ENCODE peak calls at places on chromosomes 16 and 17, in ten cellular contexts. Y, A, L, T, F, Q, N, O, I and Z are unnamed samples.

GRCh38 chr17:48718781-48719641 is 3.3 kb downstream of the PRAC1 start:
- DNase-seq in Y (no peak), A (no peak), L (no peak), T (no peak), F (no peak), Q (no peak), N (no peak), O (no peak), I (no peak), Z (peak)

GRCh38 chr16:72848759-72849664 is 198.9 kb downstream of the ZFHX3 start:
- DNase-seq in Y (peak), A (no peak), L (no peak), T (peak), F (peak), Q (peak), N (peak), O (no peak), I (peak), Z (peak)

GRCh38 chr16:56814537-56815432 is 50.2 kb upstream of the SLC12A3 start:
- DNase-seq in Y (no peak), A (no peak), L (no peak), T (no peak), F (peak), Q (no peak), N (no peak), O (no peak), I (no peak), Z (no peak)

GRCh38 chr16:50815382-50815781 is 73.5 kb downstream of the CYLD start:
- DNase-seq in Y (no peak), A (no peak), L (no peak), T (no peak), F (no peak), Q (no peak), N (no peak), O (no peak), I (no peak), Z (no peak)

GRCh38 chr17:69069289-69069688 is 8.6 kb upstream of the ABCA9 start:
- DNase-seq in Y (no peak), A (no peak), L (no peak), T (no peak), F (no peak), Q (no peak), N (no peak), O (no peak), I (no peak), Z (no peak)

GRCh38 chr16:76278976-76279375 is 1.8 kb downstream of the CNTNAP4 start:
- DNase-seq in Y (no peak), A (no peak), L (no peak), T (no peak), F (peak), Q (no peak), N (no peak), O (no peak), I (peak), Z (no peak)

GRCh38 chr16:28013392-28013791 is 50.1 kb downstream of the GSG1L start:
- DNase-seq in Y (no peak), A (no peak), L (no peak), T (no peak), F (no peak), Q (no peak), N (no peak), O (no peak), I (no peak), Z (no peak)

GRCh38 chr17:9456265-9456664 is 119.4 kb downstream of the STX8 start:
- DNase-seq in Y (no peak), A (no peak), L (no peak), T (no peak), F (no peak), Q (no peak), N (no peak), O (no peak), I (no peak), Z (no peak)

GRCh38 chr16:68000024-68000423 is 740 bp upstream of the DPEP2 start:
- DNase-seq in Y (no peak), A (no peak), L (no peak), T (no peak), F (no peak), Q (no peak), N (no peak), O (no peak), I (no peak), Z (no peak)

GRCh38 chr16:66635406-66635805 is 30.9 kb downstream of the CMTM3 start:
- DNase-seq in Y (no peak), A (no peak), L (no peak), T (no peak), F (no peak), Q (no peak), N (no peak), O (no peak), I (no peak), Z (no peak)

GRCh38 chr17:20157078-20157360 is 147.9 kb downstream of the SPECC1 start:
- DNase-seq in Y (no peak), A (no peak), L (no peak), T (no peak), F (no peak), Q (no peak), N (no peak), O (no peak), I (no peak), Z (peak)

GRCh38 chr16:52318259-52319008 is 228.5 kb downstream of the TOX3 start:
- DNase-seq in Y (no peak), A (no peak), L (no peak), T (no peak), F (no peak), Q (no peak), N (no peak), O (no peak), I (no peak), Z (no peak)